ENCODE peak calls at places on chromosomes 11 and 22, in four cellular contexts. One of them, this sample, is unnamed.

GRCh38 chr11:68120212-68121066 is 749 bp downstream of the CHKA start:
- DNase-seq in K562: peak; percentile 71
- DNase-seq in H9: peak; percentile 59
- DNase-seq in body of pancreas: peak; percentile 73
- DNase-seq in this sample: peak; percentile 71

GRCh38 chr22:49568751-49569285 is 258.9 kb downstream of the BRD1 start:
- DNase-seq in K562: no peak
- DNase-seq in H9: peak; percentile 51
- DNase-seq in body of pancreas: no peak
- DNase-seq in this sample: no peak

GRCh38 chr11:27241316-27242122 is 121.5 kb downstream of the CCDC34 start:
- DNase-seq in K562: no peak
- DNase-seq in H9: no peak
- DNase-seq in body of pancreas: no peak
- DNase-seq in this sample: no peak

GRCh38 chr11:112394304-112394703 is 133.6 kb upstream of the PLET1 start:
- DNase-seq in K562: no peak
- DNase-seq in H9: no peak
- DNase-seq in body of pancreas: no peak
- DNase-seq in this sample: no peak

GRCh38 chr11:104343578-104343977 is 179.6 kb upstream of the PDGFD start:
- DNase-seq in K562: no peak
- DNase-seq in H9: no peak
- DNase-seq in body of pancreas: no peak
- DNase-seq in this sample: no peak

GRCh38 chr11:115872418-115872817 is 368.2 kb upstream of the CADM1 start:
- DNase-seq in K562: no peak
- DNase-seq in H9: no peak
- DNase-seq in body of pancreas: no peak
- DNase-seq in this sample: no peak

GRCh38 chr22:19988965-19989724 is 27.5 kb downstream of the ARVCF start:
- DNase-seq in K562: peak; percentile 72
- DNase-seq in H9: no peak
- DNase-seq in body of pancreas: no peak
- DNase-seq in this sample: no peak

GRCh38 chr22:19962909-19963806 is 21.5 kb upstream of the TXNRD2 start:
- DNase-seq in K562: no peak
- DNase-seq in H9: peak; percentile 92
- DNase-seq in body of pancreas: peak; percentile 95
- DNase-seq in this sample: no peak

GRCh38 chr11:61551630-61552029 is 29.2 kb downstream of the SYT7 start:
- DNase-seq in K562: no peak
- DNase-seq in H9: no peak
- DNase-seq in body of pancreas: peak; percentile 70
- DNase-seq in this sample: peak; percentile 26

GRCh38 chr22:17106785-17107546 is 14.2 kb downstream of the TMEM121B start:
- DNase-seq in K562: no peak
- DNase-seq in H9: no peak
- DNase-seq in body of pancreas: no peak
- DNase-seq in this sample: no peak

DNA sequence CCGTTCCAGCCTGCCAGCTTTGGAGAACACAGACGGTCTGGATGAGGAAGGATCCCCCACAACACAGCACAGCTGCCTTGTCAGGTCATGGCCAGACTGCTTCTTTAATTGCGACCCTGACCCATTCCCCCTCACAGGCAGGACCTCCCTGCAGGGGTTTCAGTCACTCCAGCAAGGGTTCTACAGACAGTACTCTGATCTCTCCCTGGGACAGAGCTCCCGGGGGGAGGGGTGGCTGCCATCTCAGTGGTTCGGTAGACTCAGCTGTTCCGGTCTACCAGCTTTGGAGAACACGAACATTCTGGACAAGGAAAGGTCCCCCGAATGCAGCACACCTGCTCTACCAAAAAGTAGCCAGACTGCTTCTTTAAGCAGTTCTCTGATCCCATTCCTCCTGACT is 173.4 kb downstream of the TTC28 start:
- DNase-seq in K562: no peak
- DNase-seq in H9: no peak
- DNase-seq in body of pancreas: no peak
- DNase-seq in this sample: no peak
- H3K27ac ChIP-seq in K562: no peak overlapping the region
- H3K27ac ChIP-seq in H9: no peak overlapping the region
- H3K27ac ChIP-seq in body of pancreas: no peak overlapping the region
- H3K27ac ChIP-seq in this sample: no peak overlapping the region

GRCh38 chr11:120344302-120345004 is 8.2 kb downstream of the ARHGEF12 start:
- DNase-seq in K562: no peak
- DNase-seq in H9: no peak
- DNase-seq in body of pancreas: no peak
- DNase-seq in this sample: no peak

GRCh38 chr11:120340529-120340928 is 4.3 kb downstream of the ARHGEF12 start:
- DNase-seq in K562: no peak
- DNase-seq in H9: no peak
- DNase-seq in body of pancreas: no peak
- DNase-seq in this sample: no peak

GRCh38 chr11:120342678-120343077 is 6.5 kb downstream of the ARHGEF12 start:
- DNase-seq in K562: no peak
- DNase-seq in H9: no peak
- DNase-seq in body of pancreas: no peak
- DNase-seq in this sample: no peak

GRCh38 chr11:120343429-120343828 is 7.2 kb downstream of the ARHGEF12 start:
- DNase-seq in K562: no peak
- DNase-seq in H9: no peak
- DNase-seq in body of pancreas: no peak
- DNase-seq in this sample: no peak

DNA sequence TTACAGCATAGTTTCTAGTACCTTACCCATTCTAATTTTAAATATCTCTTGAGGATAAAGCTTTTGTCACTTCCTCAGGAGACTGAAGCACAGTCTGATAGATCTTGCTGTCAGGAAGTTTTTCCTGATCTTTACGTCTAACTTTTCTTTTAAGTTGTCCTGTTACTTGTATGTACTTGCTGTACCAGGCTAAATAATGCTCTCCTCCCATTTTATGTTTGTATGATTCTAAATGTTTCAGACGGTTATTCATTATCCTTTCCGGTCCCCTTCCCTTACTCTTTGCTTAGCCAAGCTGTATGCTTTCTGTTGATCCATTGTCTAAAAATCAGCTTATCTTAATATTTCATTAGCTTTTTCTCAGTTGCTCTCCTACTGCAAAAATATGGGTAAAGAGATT is 6.0 kb downstream of the ARHGEF12 start:
- DNase-seq in K562: no peak
- DNase-seq in H9: no peak
- DNase-seq in body of pancreas: no peak
- DNase-seq in this sample: no peak
- H3K4me1 ChIP-seq in K562: peaks cover 42% of the 10 kb centered on the region
- H3K4me1 ChIP-seq in H9: peaks cover 6% of the 10 kb centered on the region
- H3K4me1 ChIP-seq in body of pancreas: peaks cover 76% of the 10 kb centered on the region
- H3K4me1 ChIP-seq in this sample: peaks cover 30% of the 10 kb centered on the region

GRCh38 chr11:62621567-62622470 is at the start of gene B3GAT3:
- DNase-seq in K562: peak; percentile 97
- DNase-seq in H9: peak; percentile 99
- DNase-seq in body of pancreas: peak; percentile 99
- DNase-seq in this sample: peak; percentile 98
- TF ChIP-seq CTCF in K562: no peak
- TF ChIP-seq CTCF in H9: no peak
- TF ChIP-seq CTCF in body of pancreas: peak; percentile 54
- TF ChIP-seq CTCF in this sample: no peak

DNA sequence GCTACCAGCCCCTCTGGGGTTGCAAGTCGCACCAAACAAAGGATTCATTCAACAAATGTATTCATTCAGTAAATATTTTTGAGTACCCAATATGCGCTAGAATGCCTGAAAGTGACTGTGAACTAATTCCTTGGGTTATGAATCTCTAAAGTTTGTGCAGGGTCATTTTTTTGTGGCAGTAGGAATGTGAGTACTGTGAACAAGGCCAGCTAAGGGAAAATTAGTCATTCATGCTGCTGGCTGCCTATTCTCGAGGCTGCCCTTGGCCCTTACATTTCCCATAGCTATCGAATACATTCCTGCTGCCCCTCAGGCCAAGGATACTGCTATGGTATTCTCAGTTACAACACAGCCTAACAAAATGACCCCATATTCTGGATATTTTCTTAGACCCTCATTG is 141.6 kb downstream of the TRPC6 start:
- DNase-seq in K562: no peak
- DNase-seq in H9: no peak
- DNase-seq in body of pancreas: peak; percentile 44
- DNase-seq in this sample: no peak
- H3K27ac ChIP-seq in K562: no peak overlapping the region
- H3K27ac ChIP-seq in H9: no peak overlapping the region
- H3K27ac ChIP-seq in body of pancreas: peak overlapping the region; percentile 62
- H3K27ac ChIP-seq in this sample: no peak overlapping the region

GRCh38 chr11:73380321-73380720 is 4.1 kb downstream of the RELT start:
- DNase-seq in K562: no peak
- DNase-seq in H9: no peak
- DNase-seq in body of pancreas: no peak
- DNase-seq in this sample: no peak

GRCh38 chr11:73382747-73383146 is 6.5 kb downstream of the RELT start:
- DNase-seq in K562: no peak
- DNase-seq in H9: no peak
- DNase-seq in body of pancreas: no peak
- DNase-seq in this sample: no peak

GRCh38 chr11:73382183-73382582 is 6.0 kb downstream of the RELT start:
- DNase-seq in K562: no peak
- DNase-seq in H9: no peak
- DNase-seq in body of pancreas: no peak
- DNase-seq in this sample: no peak

GRCh38 chr11:73380897-73381410 is 4.8 kb downstream of the RELT start:
- DNase-seq in K562: no peak
- DNase-seq in H9: no peak
- DNase-seq in body of pancreas: no peak
- DNase-seq in this sample: no peak

GRCh38 chr11:73381589-73381988 is 5.4 kb downstream of the RELT start:
- DNase-seq in K562: no peak
- DNase-seq in H9: no peak
- DNase-seq in body of pancreas: no peak
- DNase-seq in this sample: no peak
- H3K4me1 ChIP-seq in K562: peaks cover 64% of the 10 kb centered on the region
- H3K4me1 ChIP-seq in H9: no peaks in the 10 kb centered on the region
- H3K4me1 ChIP-seq in body of pancreas: peaks cover 19% of the 10 kb centered on the region
- H3K4me1 ChIP-seq in this sample: peaks cover 14% of the 10 kb centered on the region

GRCh38 chr11:4605057-4605456 is 3.0 kb downstream of the TRIM68 start:
- DNase-seq in K562: no peak
- DNase-seq in H9: no peak
- DNase-seq in body of pancreas: no peak
- DNase-seq in this sample: no peak

GRCh38 chr11:4607111-4607510 is 920 bp downstream of the TRIM68 start:
- DNase-seq in K562: no peak
- DNase-seq in H9: no peak
- DNase-seq in body of pancreas: no peak
- DNase-seq in this sample: no peak

GRCh38 chr11:4606231-4607015 is 1.6 kb downstream of the TRIM68 start:
- DNase-seq in K562: no peak
- DNase-seq in H9: no peak
- DNase-seq in body of pancreas: peak; percentile 17
- DNase-seq in this sample: no peak

GRCh38 chr11:4610258-4610935 is 2.4 kb upstream of the TRIM68 start:
- DNase-seq in K562: no peak
- DNase-seq in H9: no peak
- DNase-seq in body of pancreas: no peak
- DNase-seq in this sample: no peak

DNA sequence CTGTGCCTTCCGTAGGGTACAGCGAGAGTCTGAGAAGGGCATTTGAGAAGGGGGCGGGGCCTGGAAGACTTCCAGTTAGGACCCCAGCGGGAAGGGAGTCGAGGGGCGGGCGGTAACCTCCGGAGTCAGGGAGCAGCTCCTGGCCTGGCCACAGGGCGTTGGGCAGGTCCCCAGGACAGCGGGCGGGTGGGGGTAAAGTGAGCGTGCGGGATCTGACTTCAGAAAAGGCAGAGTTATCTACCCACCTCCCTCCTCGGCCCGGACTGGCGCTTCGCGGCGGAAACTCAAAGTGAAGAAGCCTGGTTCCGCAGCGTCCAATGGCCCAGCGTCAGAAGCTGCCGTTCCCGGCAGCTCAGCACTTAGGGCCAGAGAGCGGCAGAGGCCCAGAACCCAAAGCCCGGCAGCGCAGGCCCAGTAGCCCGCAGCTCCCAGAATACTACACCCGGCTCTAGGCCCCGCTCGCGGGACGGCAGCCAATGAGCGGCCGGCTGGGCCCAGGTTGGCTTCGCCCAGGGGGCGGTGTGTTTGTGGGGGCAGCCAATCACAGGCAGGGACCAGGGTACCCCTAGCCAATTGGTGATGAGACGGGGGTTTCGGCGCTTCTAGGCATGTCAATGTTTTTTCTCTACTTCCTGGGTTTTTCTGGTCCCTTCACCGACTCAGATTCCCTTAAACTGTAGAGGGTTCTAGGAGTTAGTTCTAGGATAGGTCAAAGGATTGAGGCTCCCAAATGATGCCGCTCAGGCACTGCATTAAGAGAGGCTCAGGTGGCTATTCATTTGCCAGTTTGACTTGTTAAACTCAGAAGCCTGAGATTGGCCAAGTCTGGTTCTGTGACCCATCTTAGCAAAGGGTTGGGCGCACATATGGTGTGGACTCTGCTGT is at the start of gene TRIM68:
- DNase-seq in K562: peak; percentile 98
- DNase-seq in H9: peak; percentile 97
- DNase-seq in body of pancreas: peak; percentile 97
- DNase-seq in this sample: peak; percentile 97
- TF ChIP-seq CTCF in K562: no peak
- TF ChIP-seq CTCF in H9: no peak
- TF ChIP-seq CTCF in body of pancreas: no peak
- TF ChIP-seq CTCF in this sample: no peak

GRCh38 chr11:44948155-44948554 is 2.5 kb downstream of the TP53I11 start:
- DNase-seq in K562: no peak
- DNase-seq in H9: no peak
- DNase-seq in body of pancreas: no peak
- DNase-seq in this sample: no peak

GRCh38 chr11:44952082-44952481 is 1.4 kb upstream of the TP53I11 start:
- DNase-seq in K562: no peak
- DNase-seq in H9: no peak
- DNase-seq in body of pancreas: peak; percentile 39
- DNase-seq in this sample: no peak

GRCh38 chr11:44949160-44950035 is 1.3 kb downstream of the TP53I11 start:
- DNase-seq in K562: peak; percentile 48
- DNase-seq in H9: peak; percentile 83
- DNase-seq in body of pancreas: peak; percentile 48
- DNase-seq in this sample: no peak

GRCh38 chr11:44950625-44951472 is at the start of gene TP53I11:
- DNase-seq in K562: peak; percentile 92
- DNase-seq in H9: no peak
- DNase-seq in body of pancreas: peak; percentile 85
- DNase-seq in this sample: peak; percentile 71

GRCh38 chr11:44950036-44950624 is 553 bp downstream of the TP53I11 start:
- DNase-seq in K562: peak; percentile 34
- DNase-seq in H9: no peak
- DNase-seq in body of pancreas: peak; percentile 57
- DNase-seq in this sample: peak; percentile 37
- H3K27ac ChIP-seq in K562: no peak overlapping the region
- H3K27ac ChIP-seq in H9: no peak overlapping the region
- H3K27ac ChIP-seq in body of pancreas: peak overlapping the region; percentile 63
- H3K27ac ChIP-seq in this sample: peak overlapping the region; percentile 44

This sample was measured in testis.